ENCODE peak calls at places on chromosome 14, in ten cellular contexts. R is gastrocnemius medialis, Y is tibial nerve, Z is fibroblast of the aortic adventitia, W is endodermal cell, A is SK-N-SH, D is astrocyte, J is brain microvascular endothelial cell, H is psoas muscle, E is BJ. P is an unnamed sample.

GRCh38 chr14:40188006-40188405 is 755.8 kb upstream of the FBXO33 start:
- DNase-seq in R (no peak), Y (no peak), Z (no peak), W (no peak), A (no peak), D (peak; percentile 47), J (no peak), H (no peak), E (no peak), P (no peak)

GRCh38 chr14:62097072-62097471 is 334.9 kb downstream of the SNAPC1 start:
- DNase-seq in R (no peak), Y (no peak), Z (no peak), W (no peak), A (no peak), D (no peak), J (peak; percentile 16), H (no peak), E (no peak), P (no peak)

GRCh38 chr14:97946291-97946690 is 1149.1 kb downstream of the VRK1 start:
- DNase-seq in R (no peak), Y (no peak), Z (no peak), W (peak; percentile 65), A (no peak), D (no peak), J (no peak), H (no peak), E (no peak), P (no peak)

GRCh38 chr14:104968541-104969401 is 9.4 kb downstream of the AHNAK2 start:
- DNase-seq in R (no peak), Y (no peak), Z (peak; percentile 58), W (peak; percentile 70), A (peak; percentile 51), D (peak; percentile 12), J (no peak), H (peak; percentile 59), E (no peak), P (peak; percentile 28)

GRCh38 chr14:104149617-104150141 is 11.3 kb downstream of the KIF26A start:
- DNase-seq in R (no peak), Y (no peak), Z (no peak), W (peak; percentile 95), A (peak; percentile 85), D (peak; percentile 3), J (no peak), H (peak; percentile 52), E (no peak), P (peak; percentile 45)

GRCh38 chr14:104705340-104706047 is 16.1 kb downstream of the INF2 start:
- DNase-seq in R (no peak), Y (no peak), Z (no peak), W (no peak), A (no peak), D (no peak), J (no peak), H (no peak), E (no peak), P (no peak)

GRCh38 chr14:54606178-54606577 is 39.2 kb downstream of the SAMD4A start:
- DNase-seq in R (no peak), Y (no peak), Z (no peak), W (peak; percentile 78), A (no peak), D (peak; percentile 52), J (no peak), H (peak; percentile 59), E (no peak), P (no peak)

GRCh38 chr14:95196268-95196667 is 38.9 kb upstream of the DICER1 start:
- DNase-seq in R (no peak), Y (no peak), Z (peak; percentile 17), W (peak; percentile 42), A (no peak), D (no peak), J (no peak), H (no peak), E (no peak), P (no peak)

GRCh38 chr14:53663709-53664108 is 292.9 kb downstream of the BMP4 start:
- DNase-seq in R (peak; percentile 3), Y (no peak), Z (peak; percentile 7), W (peak; percentile 83), A (no peak), D (no peak), J (peak; percentile 18), H (peak; percentile 47), E (no peak), P (peak; percentile 56)

GRCh38 chr14:94100847-94101246 is 9.7 kb upstream of the IFI27 start:
- DNase-seq in R (no peak), Y (no peak), Z (peak; percentile 64), W (no peak), A (no peak), D (peak; percentile 65), J (peak; percentile 84), H (no peak), E (peak; percentile 41), P (no peak)

GRCh38 chr14:55581011-55581806 is 1.2 kb downstream of the KTN1 start:
- DNase-seq in R (no peak), Y (no peak), Z (peak; percentile 40), W (peak; percentile 76), A (peak; percentile 72), D (peak; percentile 50), J (no peak), H (peak; percentile 69), E (no peak), P (peak; percentile 51)

GRCh38 chr14:99351166-99352007 is 79.4 kb upstream of the BCL11B start:
- DNase-seq in R (no peak), Y (no peak), Z (no peak), W (no peak), A (no peak), D (no peak), J (no peak), H (no peak), E (no peak), P (no peak)

GRCh38 chr14:96224480-96225096 is 19.9 kb downstream of the BDKRB2 start:
- DNase-seq in R (no peak), Y (no peak), Z (peak; percentile 45), W (no peak), A (no peak), D (no peak), J (no peak), H (no peak), E (no peak), P (no peak)

DNA sequence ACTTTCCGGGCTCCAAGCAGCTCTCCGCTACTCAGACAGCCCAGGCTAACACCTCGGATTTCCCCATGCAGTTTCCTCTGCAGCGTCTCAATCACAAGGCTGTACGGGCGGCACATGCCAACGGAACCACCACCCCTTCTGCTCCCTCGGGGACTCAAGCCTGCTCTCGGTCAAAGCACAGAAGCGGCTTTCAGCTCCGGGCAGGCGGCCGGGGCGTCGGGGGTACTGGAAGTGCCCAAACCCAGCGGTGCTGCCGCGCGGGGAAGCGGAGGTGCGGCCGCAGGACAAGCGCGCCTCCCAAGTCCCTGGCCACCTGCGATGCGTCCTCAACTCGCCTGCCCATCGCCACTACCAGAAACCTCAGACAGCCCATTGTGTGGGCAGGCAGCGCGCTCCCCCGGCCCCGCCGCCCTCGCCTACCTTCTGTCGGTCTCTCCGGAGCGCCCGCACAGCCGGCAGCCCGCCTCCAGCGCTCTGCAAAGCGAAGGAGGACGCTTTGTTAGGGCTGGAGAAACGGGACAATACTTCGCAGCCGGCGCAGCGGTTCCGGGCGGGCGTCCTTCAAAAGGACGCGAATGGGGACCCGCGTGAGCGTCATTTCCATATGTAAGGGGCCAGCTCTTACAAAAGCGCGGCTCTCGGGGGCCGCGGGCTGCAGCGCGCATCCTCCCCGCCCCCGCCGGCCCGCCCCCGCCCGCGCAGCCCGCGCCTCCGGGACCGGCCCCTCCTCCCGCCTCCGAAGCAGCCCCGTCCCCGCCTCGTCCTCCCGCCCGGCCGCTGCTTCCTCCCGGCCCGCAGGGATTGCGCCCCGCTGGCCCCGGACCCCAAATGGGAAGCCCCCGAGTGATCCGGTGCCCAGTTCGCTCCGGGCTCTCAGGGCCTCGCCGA is 674 bp downstream of the NIN start:
- DNase-seq in R (peak; percentile 29), Y (peak; percentile 42), Z (peak; percentile 37), W (peak; percentile 87), A (peak; percentile 85), D (peak; percentile 34), J (peak; percentile 23), H (peak; percentile 73), E (no peak), P (peak; percentile 72)
- TF ChIP-seq CTCF in R (no peak), Y (no peak), Z (no peak), W (no peak), A (no peak), D (no peak), J (no peak), H (no peak), E (no peak), P (no peak)

DNA sequence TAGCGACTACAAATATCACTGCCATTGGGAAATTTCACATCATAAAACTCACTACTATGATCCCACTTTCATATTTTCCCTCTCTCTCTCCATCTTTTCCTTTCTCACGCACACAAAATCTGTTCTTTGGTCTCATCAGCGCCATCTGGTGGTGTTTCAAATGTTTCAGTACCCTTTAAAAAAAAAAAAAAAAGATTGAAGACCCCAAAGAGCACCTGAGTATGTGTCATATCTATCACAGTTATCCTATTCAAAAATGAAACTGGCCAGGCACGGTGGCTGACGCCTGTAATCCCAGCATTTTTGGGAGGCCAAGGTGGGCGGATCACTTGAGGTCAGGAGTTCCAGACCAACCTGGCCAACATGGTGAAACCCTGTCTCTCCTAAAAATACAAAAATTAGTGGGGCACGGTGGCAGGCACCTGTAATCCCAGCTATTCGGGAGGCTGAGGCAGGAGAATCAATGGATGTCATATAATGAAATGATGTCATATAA is 72.4 kb downstream of the TTC9 start:
- DNase-seq in R (no peak), Y (peak; percentile 48), Z (peak; percentile 78), W (peak; percentile 77), A (peak; percentile 50), D (peak; percentile 36), J (peak; percentile 14), H (no peak), E (no peak), P (no peak)
- TF ChIP-seq CTCF in R (peak; percentile 58), Y (peak; percentile 58), Z (peak; percentile 56), W (peak; percentile 83), A (peak; percentile 84), D (peak; percentile 59), J (peak; percentile 59), H (peak; percentile 73), E (peak; percentile 52), P (peak; percentile 80)

GRCh38 chr14:46661728-46662127 is 10.1 kb upstream of the RPL10L start:
- DNase-seq in R (no peak), Y (no peak), Z (no peak), W (peak; percentile 74), A (no peak), D (no peak), J (peak; percentile 6), H (no peak), E (no peak), P (no peak)
- TF ChIP-seq CTCF in R (no peak), Y (no peak), Z (no peak), W (peak; percentile 78), A (peak; percentile 35), D (peak; percentile 5), J (peak; percentile 76), H (no peak), E (no peak), P (peak; percentile 52)

DNA sequence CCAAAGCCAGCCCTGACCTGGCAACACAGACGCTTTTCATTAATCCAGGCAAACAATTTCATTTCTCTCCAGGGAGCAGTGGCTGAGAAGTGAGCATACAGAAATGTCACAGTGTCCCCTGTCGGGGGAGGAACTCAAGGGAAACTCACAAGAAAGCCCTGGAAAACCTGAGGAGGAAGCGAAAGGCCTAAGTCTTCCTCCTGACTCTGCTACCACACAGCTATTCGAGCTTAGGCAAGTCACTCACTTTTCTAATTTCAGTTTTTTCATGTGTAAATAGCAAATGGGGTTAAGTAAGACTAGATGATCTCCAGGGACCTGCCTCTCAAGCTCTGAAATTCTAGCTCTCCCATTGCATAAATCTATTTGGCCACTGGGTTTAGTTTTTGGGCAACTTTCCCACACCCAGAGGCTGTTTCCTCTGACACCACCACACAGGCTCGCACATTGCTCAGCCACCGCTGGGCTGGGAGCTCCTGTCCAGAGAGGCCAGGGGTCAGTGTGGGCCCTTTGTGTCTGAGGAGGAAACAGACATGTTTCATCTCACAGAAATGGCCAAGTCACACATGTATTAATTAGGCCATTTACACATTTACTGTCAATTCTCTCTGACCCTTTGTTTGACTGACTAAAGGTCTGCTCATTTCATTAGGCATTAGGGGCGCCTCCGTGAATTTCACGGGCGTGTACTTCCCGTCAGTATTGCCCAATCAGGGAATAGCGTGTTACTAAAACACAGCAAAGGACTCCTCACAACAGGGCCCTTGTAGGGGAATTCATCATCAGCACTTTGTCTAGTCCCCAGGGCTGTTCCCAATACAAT is 9.8 kb upstream of the PNMA1 start:
- DNase-seq in R (peak; percentile 89), Y (peak; percentile 88), Z (peak; percentile 100), W (peak; percentile 68), A (peak; percentile 45), D (peak; percentile 95), J (peak; percentile 96), H (peak; percentile 92), E (peak; percentile 84), P (no peak)
- TF ChIP-seq CTCF in R (peak; percentile 29), Y (no peak), Z (peak; percentile 27), W (no peak), A (no peak), D (peak; percentile 24), J (peak; percentile 26), H (peak; percentile 25), E (no peak), P (peak; percentile 12)